ENCODE peak calls at places on chromosomes 16 and 17, in four cellular contexts. One of them, this sample, is unnamed.

GRCh38 chr17:4476512-4477070 is 22.1 kb upstream of the SPNS2 start:
- DNase-seq in IMR-90: no peak
- DNase-seq in small intestine: peak
- DNase-seq in NCI-H2029: no peak
- DNase-seq in this sample: peak

GRCh38 chr17:17119533-17119932 is 77.3 kb downstream of the MPRIP start:
- DNase-seq in IMR-90: peak
- DNase-seq in small intestine: peak
- DNase-seq in NCI-H2029: no peak
- DNase-seq in this sample: peak

GRCh38 chr17:49565948-49566491 is 9.7 kb upstream of the NXPH3 start:
- DNase-seq in IMR-90: no peak
- DNase-seq in small intestine: peak
- DNase-seq in NCI-H2029: peak
- DNase-seq in this sample: peak

GRCh38 chr17:41575336-41575735 is 3.5 kb upstream of the KRT9 start:
- DNase-seq in IMR-90: no peak
- DNase-seq in small intestine: no peak
- DNase-seq in NCI-H2029: no peak
- DNase-seq in this sample: no peak

GRCh38 chr16:4790871-4791270 is 2.7 kb upstream of the SEPTIN12 start:
- DNase-seq in IMR-90: no peak
- DNase-seq in small intestine: no peak
- DNase-seq in NCI-H2029: no peak
- DNase-seq in this sample: no peak

GRCh38 chr16:60142991-60143705 is 1409.0 kb upstream of the GOT2 start:
- DNase-seq in IMR-90: no peak
- DNase-seq in small intestine: no peak
- DNase-seq in NCI-H2029: no peak
- DNase-seq in this sample: no peak

GRCh38 chr17:44082206-44082605 is 11.7 kb downstream of the G6PC3 start:
- DNase-seq in IMR-90: no peak
- DNase-seq in small intestine: no peak
- DNase-seq in NCI-H2029: no peak
- DNase-seq in this sample: no peak

GRCh38 chr16:67718668-67719047 is 458 bp downstream of the GFOD2 start:
- DNase-seq in IMR-90: no peak
- DNase-seq in small intestine: no peak
- DNase-seq in NCI-H2029: no peak
- DNase-seq in this sample: no peak

GRCh38 chr17:69336580-69336979 is 9.6 kb upstream of the ABCA5 start:
- DNase-seq in IMR-90: no peak
- DNase-seq in small intestine: no peak
- DNase-seq in NCI-H2029: no peak
- DNase-seq in this sample: no peak

GRCh38 chr16:23573822-23574221 is 16.3 kb downstream of the UBFD1 start:
- DNase-seq in IMR-90: no peak
- DNase-seq in small intestine: no peak
- DNase-seq in NCI-H2029: no peak
- DNase-seq in this sample: no peak

GRCh38 chr17:9401434-9401833 is 174.2 kb downstream of the STX8 start:
- DNase-seq in IMR-90: peak
- DNase-seq in small intestine: no peak
- DNase-seq in NCI-H2029: no peak
- DNase-seq in this sample: no peak

GRCh38 chr17:39920218-39921210 is 2.1 kb upstream of the GSDMB start:
- DNase-seq in IMR-90: no peak
- DNase-seq in small intestine: peak
- DNase-seq in NCI-H2029: no peak
- DNase-seq in this sample: no peak